ENCODE peak calls at places on chromosomes 11 and 22, in four cellular contexts. K, F, N and E are unnamed samples.

GRCh38 chr11:20647976-20648565 is 21.3 kb upstream of the NELL1 start:
- DNase-seq in K (peak), F (no peak), N (peak), E (peak)

GRCh38 chr11:27097538-27097937 is 56.9 kb downstream of the BBOX1 start:
- DNase-seq in K (no peak), F (no peak), N (no peak), E (no peak)

GRCh38 chr11:94934362-94934761 is 39.0 kb downstream of the CWC15 start:
- DNase-seq in K (no peak), F (no peak), N (no peak), E (no peak)

GRCh38 chr11:10096987-10097386 is 197.0 kb downstream of the SBF2 start:
- DNase-seq in K (no peak), F (no peak), N (no peak), E (no peak)

GRCh38 chr22:50139843-50140415 is 30.6 kb upstream of the PANX2 start:
- DNase-seq in K (peak), F (no peak), N (no peak), E (peak)

GRCh38 chr11:13220148-13220547 is 57.4 kb upstream of the BMAL1 start:
- DNase-seq in K (no peak), F (no peak), N (no peak), E (no peak)

GRCh38 chr11:112555491-112556364 is 295.1 kb upstream of the PLET1 start:
- DNase-seq in K (peak), F (peak), N (peak), E (peak)

GRCh38 chr11:76206327-76207081 is at the start of gene WNT11:
- DNase-seq in K (peak), F (no peak), N (no peak), E (no peak)

GRCh38 chr11:123509737-123510578 is 79.9 kb downstream of the GRAMD1B start:
- DNase-seq in K (no peak), F (peak), N (no peak), E (no peak)

GRCh38 chr22:28674121-28674563 is 5.5 kb downstream of the TTC28 start:
- DNase-seq in K (peak), F (no peak), N (no peak), E (no peak)

GRCh38 chr11:122852071-122852831 is 14.0 kb downstream of the CRTAM start:
- DNase-seq in K (no peak), F (no peak), N (no peak), E (no peak)

GRCh38 chr11:19631657-19632325 is 80.8 kb upstream of the NAV2 start:
- DNase-seq in K (no peak), F (no peak), N (no peak), E (no peak)

GRCh38 chr11:129259950-129260349 is 67.8 kb upstream of the ARHGAP32 start:
- DNase-seq in K (no peak), F (no peak), N (no peak), E (peak)

GRCh38 chr11:72930011-72930410 is 115.8 kb downstream of the ATG16L2 start:
- DNase-seq in K (no peak), F (no peak), N (no peak), E (no peak)

GRCh38 chr11:58625086-58625485 is 2.6 kb downstream of the CNTF start:
- DNase-seq in K (no peak), F (no peak), N (no peak), E (no peak)

GRCh38 chr22:36334838-36335603 is 52.7 kb downstream of the MYH9 start:
- DNase-seq in K (peak), F (no peak), N (no peak), E (no peak)

GRCh38 chr22:17968126-17968525 is 56.2 kb downstream of the MICAL3 start:
- DNase-seq in K (no peak), F (no peak), N (no peak), E (no peak)

GRCh38 chr11:72673943-72674828 is at the start of gene PDE2A:
- DNase-seq in K (no peak), F (no peak), N (no peak), E (no peak)

GRCh38 chr22:50252081-50253045 is 1.3 kb upstream of the HDAC10 start:
- DNase-seq in K (no peak), F (no peak), N (no peak), E (peak)

GRCh38 chr11:30016588-30017363 is at the start of gene KCNA4:
- DNase-seq in K (peak), F (no peak), N (no peak), E (no peak)

GRCh38 chr22:47452184-47452583 is 689.7 kb downstream of the TBC1D22A start:
- DNase-seq in K (peak), F (no peak), N (peak), E (peak)

GRCh38 chr11:131897976-131898375 is 527.6 kb downstream of the NTM start:
- DNase-seq in K (no peak), F (no peak), N (no peak), E (no peak)

GRCh38 chr22:49735411-49736311 is 92.0 kb downstream of the BRD1 start:
- DNase-seq in K (peak), F (no peak), N (no peak), E (no peak)

GRCh38 chr11:119202554-119202953 is 3.6 kb upstream of the CBL start:
- DNase-seq in K (no peak), F (no peak), N (no peak), E (no peak)

GRCh38 chr11:47004595-47005033 is 68.1 kb downstream of the CSTPP1 start:
- DNase-seq in K (peak), F (no peak), N (no peak), E (peak)

GRCh38 chr22:44402196-44403111 is 89.7 kb upstream of the SHISAL1 start:
- DNase-seq in K (no peak), F (no peak), N (no peak), E (no peak)

GRCh38 chr11:37841016-37841415 is 1243.0 kb upstream of the RAG2 start:
- DNase-seq in K (no peak), F (no peak), N (no peak), E (no peak)

GRCh38 chr11:122002926-122003325 is 113.1 kb downstream of the BLID start:
- DNase-seq in K (no peak), F (no peak), N (no peak), E (no peak)

GRCh38 chr22:44684506-44685383 is 17.3 kb upstream of the PRR5 start:
- DNase-seq in K (peak), F (peak), N (peak), E (peak)

GRCh38 chr11:69040581-69041260 is 8.0 kb upstream of the TPCN2 start:
- DNase-seq in K (peak), F (no peak), N (no peak), E (no peak)

GRCh38 chr11:10208045-10208674 is 85.9 kb downstream of the SBF2 start:
- DNase-seq in K (peak), F (no peak), N (peak), E (peak)

DNA sequence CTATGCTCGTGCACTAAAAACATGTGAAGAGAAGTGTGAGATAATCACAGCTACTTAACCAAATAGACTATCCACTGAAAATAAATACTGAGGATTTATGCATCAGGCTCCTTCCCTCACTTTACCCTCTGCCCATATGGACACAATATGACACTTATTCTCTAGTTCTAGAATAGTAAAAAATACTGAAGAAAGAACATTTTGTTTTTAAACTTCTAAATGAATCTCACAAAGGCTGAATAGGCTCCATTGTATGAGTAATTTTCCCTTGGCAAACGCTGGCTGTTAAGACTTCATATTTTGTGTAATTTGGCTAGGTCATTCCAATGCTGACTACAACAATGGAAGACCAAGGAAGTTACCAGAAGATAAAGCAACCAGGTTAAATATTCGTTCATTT is 9.9 kb downstream of the HPS5 start:
- DNase-seq in K (no peak), F (no peak), N (no peak), E (no peak)
- TF ChIP-seq FOSL1 in K (no peak), F (no peak), N (no peak), E (no peak)

GRCh38 chr11:133191931-133192330 is 340.4 kb downstream of the OPCML start:
- DNase-seq in K (no peak), F (no peak), N (no peak), E (no peak)
- TF ChIP-seq FOSL1 in K (no peak), F (no peak), N (no peak), E (no peak)

DNA sequence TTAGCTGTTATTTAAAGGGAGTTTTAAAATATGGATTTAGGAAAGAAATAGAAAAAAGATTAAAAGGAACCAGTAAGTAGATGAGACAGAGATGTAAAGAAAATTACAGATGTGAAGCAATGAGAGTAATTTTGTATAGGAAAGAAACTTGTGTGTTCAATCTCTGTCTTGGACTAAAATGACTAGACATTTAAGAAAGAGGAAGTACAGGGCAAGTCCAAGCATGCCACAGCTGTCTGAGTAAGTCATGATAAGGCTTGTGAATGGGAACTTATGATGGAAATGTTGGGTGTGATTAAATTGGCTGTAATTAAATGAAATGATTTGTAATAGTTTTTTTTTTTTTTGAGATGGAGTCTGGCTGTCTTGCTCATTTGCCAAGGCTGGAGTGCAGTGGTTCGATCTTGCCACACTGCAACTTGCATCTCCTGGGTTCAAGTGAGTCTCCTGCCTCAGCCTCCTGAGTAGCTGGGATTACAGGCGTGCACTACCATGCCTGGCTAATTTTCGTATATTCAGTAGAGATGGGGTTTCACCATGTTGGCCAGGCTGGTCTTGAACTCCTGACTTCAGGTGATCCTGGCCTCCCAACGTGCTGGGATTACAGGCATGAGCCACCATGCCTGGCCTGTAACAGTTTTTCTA is 5.9 kb upstream of the ACY3 start:
- DNase-seq in K (peak), F (no peak), N (no peak), E (no peak)
- TF ChIP-seq FOSL1 in K (peak), F (no peak), N (no peak), E (no peak)

GRCh38 chr11:93783362-93783761 is 720 bp upstream of the MED17 start:
- DNase-seq in K (no peak), F (no peak), N (no peak), E (no peak)

GRCh38 chr11:93783767-93784151 is 323 bp upstream of the MED17 start:
- DNase-seq in K (no peak), F (no peak), N (no peak), E (no peak)

GRCh38 chr11:93784152-93784934 is at the start of gene MED17:
- DNase-seq in K (peak), F (peak), N (peak), E (peak)

GRCh38 chr11:93784935-93785360 is 866 bp downstream of the MED17 start:
- DNase-seq in K (no peak), F (no peak), N (peak), E (no peak)
- TF ChIP-seq FOSL1 in K (no peak), F (no peak), N (no peak), E (no peak)

DNA sequence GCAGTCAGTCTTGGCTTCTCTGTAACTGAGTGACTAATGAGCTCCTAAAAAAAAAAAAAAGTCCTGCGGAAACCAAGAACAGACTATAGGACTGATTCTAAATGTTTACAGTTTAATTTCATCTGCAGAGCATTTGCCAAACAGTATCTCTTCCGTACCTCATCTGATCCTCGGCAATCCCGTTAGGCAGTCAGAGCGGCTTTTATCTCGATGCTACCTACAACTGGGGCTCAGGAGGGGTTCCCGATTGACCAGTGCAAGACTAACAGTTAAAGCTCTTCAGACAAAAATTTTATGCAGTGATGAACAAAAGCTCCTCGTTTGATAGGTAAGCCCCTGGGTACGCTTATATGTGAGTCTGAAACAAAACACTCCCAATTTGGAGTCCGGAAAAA is 628 bp downstream of the KIF18A start:
- DNase-seq in K (peak), F (no peak), N (no peak), E (peak)
- TF ChIP-seq FOSL1 in K (no peak), F (no peak), N (no peak), E (no peak)

DNA sequence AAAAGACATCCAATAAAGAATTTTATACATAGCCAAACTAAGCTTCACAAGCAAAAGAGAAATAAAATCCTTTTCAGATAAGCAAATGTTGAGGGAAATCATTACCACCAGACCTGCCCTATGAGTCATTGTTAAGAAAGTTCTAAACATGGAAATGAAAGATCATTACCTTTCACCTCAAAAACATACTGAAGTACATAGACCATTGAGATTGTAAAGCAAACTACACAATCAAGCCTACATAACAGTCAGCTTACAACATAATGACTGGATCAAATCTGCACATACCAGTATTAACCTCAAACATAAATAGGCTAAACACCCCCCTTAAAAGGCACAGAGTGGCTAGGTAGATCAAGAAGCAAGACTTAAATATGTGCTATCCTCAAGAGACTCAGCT is 501.0 kb upstream of the LUZP2 start:
- DNase-seq in K (no peak), F (no peak), N (no peak), E (no peak)
- TF ChIP-seq FOSL1 in K (no peak), F (no peak), N (no peak), E (no peak)

DNA sequence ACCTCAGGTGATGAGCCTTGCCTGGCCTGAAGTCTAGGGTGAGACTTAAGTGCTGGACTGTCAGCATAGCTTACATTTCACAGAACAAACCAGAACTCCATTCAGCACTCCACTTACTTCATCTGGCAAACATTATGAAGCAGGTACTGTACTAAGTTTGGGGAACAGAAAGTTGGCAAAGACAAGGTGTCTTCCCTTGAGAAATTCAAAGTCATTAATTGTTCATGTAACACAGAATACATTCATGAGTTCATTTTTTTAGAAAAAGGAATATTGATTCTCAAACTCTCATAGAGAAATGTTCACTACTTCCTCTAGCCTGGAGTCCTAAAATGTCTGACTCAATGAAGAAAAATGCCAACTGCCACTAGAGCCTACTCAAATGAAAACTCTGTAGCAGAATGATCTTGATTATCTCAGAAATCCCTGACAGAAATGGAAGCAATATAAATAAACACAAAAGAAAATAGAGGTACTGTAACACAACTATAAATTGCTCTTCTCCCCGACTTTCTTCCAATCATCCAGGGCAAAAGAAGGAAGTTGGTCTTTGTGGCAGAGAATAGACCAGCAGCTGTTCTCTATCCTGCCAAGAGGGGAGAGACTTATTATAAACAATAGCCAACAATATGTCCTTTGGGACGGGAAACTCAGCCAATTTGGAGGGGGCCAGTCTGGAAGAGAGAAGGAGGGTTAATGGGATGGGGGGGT is 129.2 kb upstream of the MTMR2 start:
- DNase-seq in K (no peak), F (no peak), N (no peak), E (no peak)
- TF ChIP-seq FOSL1 in K (no peak), F (no peak), N (no peak), E (no peak)

GRCh38 chr11:45423036-45423435 is 136.9 kb upstream of the SYT13 start:
- DNase-seq in K (no peak), F (no peak), N (no peak), E (no peak)
- TF ChIP-seq FOSL1 in K (no peak), F (no peak), N (no peak), E (no peak)

GRCh38 chr11:110903378-110903777 is 191.1 kb upstream of the ARHGAP20 start:
- DNase-seq in K (no peak), F (no peak), N (no peak), E (no peak)

GRCh38 chr11:110908401-110909106 is 196.3 kb upstream of the ARHGAP20 start:
- DNase-seq in K (no peak), F (no peak), N (no peak), E (no peak)

GRCh38 chr11:110909331-110909730 is 197.1 kb upstream of the ARHGAP20 start:
- DNase-seq in K (no peak), F (no peak), N (no peak), E (no peak)

GRCh38 chr11:110903830-110904229 is 191.6 kb upstream of the ARHGAP20 start:
- DNase-seq in K (no peak), F (no peak), N (no peak), E (no peak)

DNA sequence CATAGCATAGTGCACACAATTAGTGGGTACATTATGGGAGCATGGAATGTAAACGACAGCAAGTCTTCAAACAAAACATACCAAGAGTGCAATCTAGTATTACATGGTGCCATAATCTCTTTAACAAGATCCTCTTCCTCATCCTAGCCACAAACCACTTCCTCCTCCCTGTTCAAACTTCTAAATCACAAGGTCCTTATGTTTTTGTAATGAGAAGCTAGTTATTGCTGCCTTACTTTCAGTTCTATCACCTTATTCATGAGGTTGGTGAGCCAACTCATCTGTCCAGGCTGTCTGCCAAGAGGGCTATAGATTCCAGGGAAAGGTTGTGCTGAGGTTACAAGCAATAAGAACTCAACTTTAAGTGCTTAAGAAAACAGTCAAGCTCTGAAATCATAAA is 195.4 kb upstream of the ARHGAP20 start:
- DNase-seq in K (no peak), F (no peak), N (no peak), E (no peak)
- TF ChIP-seq FOSL1 in K (no peak), F (no peak), N (no peak), E (no peak)

GRCh38 chr11:61688368-61689163 is 8.4 kb downstream of the DAGLA start:
- DNase-seq in K (no peak), F (no peak), N (no peak), E (no peak)
- TF ChIP-seq FOSL1 in K (no peak), F (no peak), N (no peak), E (no peak)